ENCODE peak calls at places on chromosomes 3 and 15, in four cellular contexts. One of them, this sample, is unnamed.

GRCh38 chr15:88057836-88058235 is 198.7 kb downstream of the NTRK3 start:
- DNase-seq in amniotic stem cell: no peak
- DNase-seq in iris pigment epithelial cell: no peak
- DNase-seq in adipocyte: no peak
- DNase-seq in this sample: no peak

GRCh38 chr3:69948246-69948862 is 51.2 kb upstream of the SAMMSON start:
- DNase-seq in amniotic stem cell: peak; percentile 18
- DNase-seq in iris pigment epithelial cell: peak; percentile 51
- DNase-seq in adipocyte: peak; percentile 85
- DNase-seq in this sample: peak; percentile 69

GRCh38 chr3:51670053-51670666 is 892 bp upstream of the TEX264 start:
- DNase-seq in amniotic stem cell: no peak
- DNase-seq in iris pigment epithelial cell: no peak
- DNase-seq in adipocyte: no peak
- DNase-seq in this sample: no peak

GRCh38 chr3:4824948-4825325 is 154.3 kb upstream of the BHLHE40 start:
- DNase-seq in amniotic stem cell: no peak
- DNase-seq in iris pigment epithelial cell: peak; percentile 78
- DNase-seq in adipocyte: peak; percentile 51
- DNase-seq in this sample: peak; percentile 68

GRCh38 chr15:66907826-66908502 is 157.4 kb upstream of the SMAD3 start:
- DNase-seq in amniotic stem cell: no peak
- DNase-seq in iris pigment epithelial cell: peak; percentile 19
- DNase-seq in adipocyte: no peak
- DNase-seq in this sample: peak; percentile 58

GRCh38 chr3:37243811-37244748 is 69.7 kb upstream of the LRRFIP2 start:
- DNase-seq in amniotic stem cell: peak; percentile 57
- DNase-seq in iris pigment epithelial cell: peak; percentile 76
- DNase-seq in adipocyte: peak; percentile 92
- DNase-seq in this sample: peak; percentile 72

GRCh38 chr3:88150371-88150770 is 612 bp downstream of the C3orf38 start:
- DNase-seq in amniotic stem cell: no peak
- DNase-seq in iris pigment epithelial cell: peak; percentile 18
- DNase-seq in adipocyte: peak; percentile 55
- DNase-seq in this sample: peak; percentile 39

GRCh38 chr3:16388850-16389411 is 123.9 kb downstream of the OXNAD1 start:
- DNase-seq in amniotic stem cell: no peak
- DNase-seq in iris pigment epithelial cell: no peak
- DNase-seq in adipocyte: peak; percentile 86
- DNase-seq in this sample: peak; percentile 65

GRCh38 chr15:67188551-67189218 is 65.8 kb downstream of the AAGAB start:
- DNase-seq in amniotic stem cell: peak; percentile 51
- DNase-seq in iris pigment epithelial cell: peak; percentile 69
- DNase-seq in adipocyte: peak; percentile 93
- DNase-seq in this sample: peak; percentile 98

GRCh38 chr3:6249679-6250078 is 611.2 kb upstream of the GRM7 start:
- DNase-seq in amniotic stem cell: no peak
- DNase-seq in iris pigment epithelial cell: no peak
- DNase-seq in adipocyte: no peak
- DNase-seq in this sample: no peak

GRCh38 chr3:30826381-30827061 is 67.9 kb downstream of the GADL1 start:
- DNase-seq in amniotic stem cell: no peak
- DNase-seq in iris pigment epithelial cell: peak; percentile 3
- DNase-seq in adipocyte: no peak
- DNase-seq in this sample: peak; percentile 69

GRCh38 chr3:24496529-24497482 is 2.2 kb upstream of the THRB start:
- DNase-seq in amniotic stem cell: no peak
- DNase-seq in iris pigment epithelial cell: peak; percentile 83
- DNase-seq in adipocyte: no peak
- DNase-seq in this sample: peak; percentile 78

GRCh38 chr3:14480207-14481017 is 59.7 kb downstream of the GRIP2 start:
- DNase-seq in amniotic stem cell: no peak
- DNase-seq in iris pigment epithelial cell: peak; percentile 78
- DNase-seq in adipocyte: no peak
- DNase-seq in this sample: peak; percentile 83

GRCh38 chr15:48451241-48451640 is 120.0 kb downstream of the DUT start:
- DNase-seq in amniotic stem cell: no peak
- DNase-seq in iris pigment epithelial cell: no peak
- DNase-seq in adipocyte: no peak
- DNase-seq in this sample: no peak

GRCh38 chr3:127690823-127691452 is 18.2 kb downstream of the ABTB1 start:
- DNase-seq in amniotic stem cell: no peak
- DNase-seq in iris pigment epithelial cell: peak; percentile 68
- DNase-seq in adipocyte: peak; percentile 65
- DNase-seq in this sample: peak; percentile 75

GRCh38 chr3:113685956-113686721 is 10.3 kb downstream of the USF3 start:
- DNase-seq in amniotic stem cell: no peak
- DNase-seq in iris pigment epithelial cell: peak; percentile 83
- DNase-seq in adipocyte: peak; percentile 76
- DNase-seq in this sample: peak; percentile 51

GRCh38 chr15:98604983-98605382 is 43.4 kb upstream of the IGF1R start:
- DNase-seq in amniotic stem cell: no peak
- DNase-seq in iris pigment epithelial cell: no peak
- DNase-seq in adipocyte: no peak
- DNase-seq in this sample: no peak

GRCh38 chr3:134449277-134449676 is 36.5 kb downstream of the ANAPC13 start:
- DNase-seq in amniotic stem cell: no peak
- DNase-seq in iris pigment epithelial cell: peak; percentile 58
- DNase-seq in adipocyte: peak; percentile 53
- DNase-seq in this sample: peak; percentile 56

GRCh38 chr3:121629601-121630000 is 31.1 kb downstream of the HCLS1 start:
- DNase-seq in amniotic stem cell: no peak
- DNase-seq in iris pigment epithelial cell: no peak
- DNase-seq in adipocyte: no peak
- DNase-seq in this sample: no peak

GRCh38 chr15:59160880-59161593 is 45.6 kb upstream of the LDHAL6B start:
- DNase-seq in amniotic stem cell: no peak
- DNase-seq in iris pigment epithelial cell: peak; percentile 11
- DNase-seq in adipocyte: no peak
- DNase-seq in this sample: no peak

GRCh38 chr15:92954578-92954977 is 54.5 kb downstream of the CHD2 start:
- DNase-seq in amniotic stem cell: no peak
- DNase-seq in iris pigment epithelial cell: peak; percentile 30
- DNase-seq in adipocyte: no peak
- DNase-seq in this sample: no peak

GRCh38 chr3:61564405-61565059 is 3.2 kb downstream of the PTPRG start:
- DNase-seq in amniotic stem cell: no peak
- DNase-seq in iris pigment epithelial cell: peak; percentile 69
- DNase-seq in adipocyte: peak; percentile 85
- DNase-seq in this sample: peak; percentile 70

GRCh38 chr3:66029443-66029842 is 9.3 kb downstream of the MAGI1 start:
- DNase-seq in amniotic stem cell: no peak
- DNase-seq in iris pigment epithelial cell: no peak
- DNase-seq in adipocyte: no peak
- DNase-seq in this sample: no peak

GRCh38 chr3:149393355-149394165 is 16.1 kb upstream of the TM4SF1 start:
- DNase-seq in amniotic stem cell: peak; percentile 63
- DNase-seq in iris pigment epithelial cell: peak; percentile 87
- DNase-seq in adipocyte: peak; percentile 91
- DNase-seq in this sample: peak; percentile 85

GRCh38 chr3:133610031-133610430 is 36.5 kb downstream of the CDV3 start:
- DNase-seq in amniotic stem cell: no peak
- DNase-seq in iris pigment epithelial cell: peak; percentile 59
- DNase-seq in adipocyte: peak; percentile 65
- DNase-seq in this sample: no peak

GRCh38 chr3:197835509-197835908 is 44.5 kb downstream of the LRCH3 start:
- DNase-seq in amniotic stem cell: no peak
- DNase-seq in iris pigment epithelial cell: no peak
- DNase-seq in adipocyte: no peak
- DNase-seq in this sample: no peak

GRCh38 chr3:133893683-133894333 is 1.9 kb downstream of the RAB6B start:
- DNase-seq in amniotic stem cell: no peak
- DNase-seq in iris pigment epithelial cell: no peak
- DNase-seq in adipocyte: no peak
- DNase-seq in this sample: no peak

GRCh38 chr3:97817965-97818364 is 3.8 kb upstream of the CRYBG3 start:
- DNase-seq in amniotic stem cell: no peak
- DNase-seq in iris pigment epithelial cell: no peak
- DNase-seq in adipocyte: no peak
- DNase-seq in this sample: no peak